ENCODE peak calls at places on chromosomes 1 and 21, in four cellular contexts. W, U, K and Y are unnamed samples.

GRCh38 chr1:30868833-30869435 is 39.6 kb downstream of the SDC3 start:
- DNase-seq in W (no peak), U (no peak), K (no peak), Y (no peak)

GRCh38 chr1:21937372-21938121 is 437 bp upstream of the HSPG2 start:
- DNase-seq in W (peak), U (no peak), K (peak), Y (peak)

GRCh38 chr1:60956520-60956919 is 125.8 kb upstream of the NFIA start:
- DNase-seq in W (no peak), U (no peak), K (no peak), Y (no peak)

GRCh38 chr21:42360317-42360716 is 6.0 kb downstream of the TFF1 start:
- DNase-seq in W (peak), U (no peak), K (no peak), Y (no peak)

GRCh38 chr21:40020651-40021050 is 153.4 kb downstream of the PCP4 start:
- DNase-seq in W (no peak), U (no peak), K (no peak), Y (no peak)

GRCh38 chr1:160868141-160868540 is 5.5 kb upstream of the CD244 start:
- DNase-seq in W (no peak), U (no peak), K (no peak), Y (no peak)

GRCh38 chr1:238107322-238107721 is 216.6 kb upstream of the ZP4 start:
- DNase-seq in W (no peak), U (no peak), K (no peak), Y (peak)

GRCh38 chr1:241167121-241167619 is 189.8 kb downstream of the RGS7 start:
- DNase-seq in W (no peak), U (no peak), K (no peak), Y (no peak)

GRCh38 chr1:46552357-46553237 is 1.1 kb upstream of the KNCN start:
- DNase-seq in W (no peak), U (no peak), K (no peak), Y (no peak)

GRCh38 chr1:46551597-46552095 is at the start of gene KNCN:
- DNase-seq in W (no peak), U (no peak), K (no peak), Y (no peak)

GRCh38 chr1:46553506-46553905 is 2.1 kb upstream of the KNCN start:
- DNase-seq in W (no peak), U (no peak), K (no peak), Y (no peak)

GRCh38 chr1:46549697-46550681 is 1.5 kb downstream of the KNCN start:
- DNase-seq in W (peak), U (no peak), K (peak), Y (peak)

GRCh38 chr1:46550751-46551231 is 656 bp downstream of the KNCN start:
- DNase-seq in W (no peak), U (no peak), K (no peak), Y (no peak)
- H3K23ac ChIP-seq in W (no peak), U (no peak), K (no peak), Y (no peak)

GRCh38 chr1:53688703-53689102 is 50.3 kb downstream of the GLIS1 start:
- DNase-seq in W (no peak), U (no peak), K (no peak), Y (no peak)

GRCh38 chr1:53689223-53689622 is 49.7 kb downstream of the GLIS1 start:
- DNase-seq in W (no peak), U (no peak), K (no peak), Y (no peak)

GRCh38 chr1:53690411-53690810 is 48.6 kb downstream of the GLIS1 start:
- DNase-seq in W (no peak), U (no peak), K (no peak), Y (no peak)

GRCh38 chr1:53691326-53691725 is 47.6 kb downstream of the GLIS1 start:
- DNase-seq in W (no peak), U (no peak), K (no peak), Y (no peak)

GRCh38 chr1:53689736-53690401 is 49.1 kb downstream of the GLIS1 start:
- DNase-seq in W (peak), U (no peak), K (no peak), Y (no peak)
- H3K23ac ChIP-seq in W (no peak), U (no peak), K (no peak), Y (no peak)

GRCh38 chr1:246416261-246416660 is 90.8 kb downstream of the SMYD3 start:
- DNase-seq in W (no peak), U (no peak), K (no peak), Y (no peak)
- H3K23ac ChIP-seq in W (no peak), U (no peak), K (no peak), Y (no peak)

GRCh38 chr1:20700636-20701215 is 17.1 kb downstream of the KIF17 start:
- DNase-seq in W (no peak), U (no peak), K (no peak), Y (no peak)

GRCh38 chr1:20697560-20697959 is 20.2 kb downstream of the KIF17 start:
- DNase-seq in W (no peak), U (no peak), K (no peak), Y (no peak)

GRCh38 chr1:20696397-20697333 is 21.1 kb downstream of the KIF17 start:
- DNase-seq in W (peak), U (peak), K (peak), Y (peak)

GRCh38 chr1:20699558-20699957 is 18.2 kb downstream of the KIF17 start:
- DNase-seq in W (no peak), U (no peak), K (no peak), Y (no peak)

DNA sequence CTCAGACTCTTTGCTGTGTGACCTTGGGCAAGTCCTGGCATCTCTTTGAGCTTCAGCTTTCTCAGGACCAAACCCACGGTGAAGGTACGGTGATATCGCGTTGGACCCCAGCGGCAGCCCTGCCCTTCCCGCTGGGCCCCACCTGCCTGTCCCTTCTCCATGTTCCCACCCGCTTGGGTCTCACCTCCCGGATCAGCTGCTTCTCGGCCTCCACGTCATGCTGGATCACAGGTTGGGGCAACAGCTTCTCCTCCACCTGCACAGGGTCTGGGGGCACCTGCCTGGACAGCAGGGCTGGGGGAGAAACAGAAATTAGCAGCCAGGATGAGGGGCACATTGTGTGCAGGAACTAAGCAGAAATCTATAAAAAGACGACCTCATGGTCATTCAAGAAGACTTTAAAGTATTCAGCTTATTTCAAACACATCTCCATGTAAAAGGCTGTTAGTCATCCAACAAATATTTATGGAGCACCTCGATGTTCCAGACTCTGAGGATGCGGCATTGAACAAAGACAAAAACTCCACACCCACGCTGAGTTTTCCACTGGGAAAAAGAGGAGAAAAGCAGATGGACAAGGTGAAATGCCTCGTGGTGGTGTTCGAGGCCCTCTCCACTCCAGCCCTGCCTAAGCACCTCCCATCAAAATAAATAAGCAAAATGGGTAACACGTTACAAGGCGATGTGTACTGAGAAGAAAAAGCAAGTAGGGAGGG is 19.5 kb downstream of the KIF17 start:
- DNase-seq in W (peak), U (no peak), K (no peak), Y (peak)
- H3K23ac ChIP-seq in W (no peak), U (no peak), K (no peak), Y (peak)

DNA sequence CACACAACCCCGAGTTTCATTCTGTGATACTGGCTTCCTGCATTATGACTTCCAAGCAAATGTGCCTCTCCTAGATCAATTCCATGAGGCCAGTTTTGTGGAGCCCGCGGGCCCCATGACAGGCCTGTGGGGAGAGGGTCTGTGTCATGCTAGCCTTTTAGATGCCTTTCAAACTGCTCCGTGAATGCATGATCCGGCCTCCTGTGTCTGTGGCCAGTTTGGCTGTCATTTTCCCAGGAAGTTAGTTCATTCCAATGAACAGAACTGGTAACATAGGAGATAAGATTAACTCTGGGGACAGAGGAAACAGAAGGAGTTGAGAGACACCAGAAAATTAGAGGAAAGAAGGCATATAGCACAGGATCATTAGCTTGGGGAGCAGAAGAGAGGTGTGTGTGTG is 3.2 kb downstream of the FNDC7 start:
- DNase-seq in W (no peak), U (no peak), K (no peak), Y (no peak)
- H3K23ac ChIP-seq in W (no peak), U (no peak), K (no peak), Y (no peak)

GRCh38 chr1:204261266-204261665 is 47.5 kb upstream of the GOLT1A start:
- DNase-seq in W (no peak), U (no peak), K (no peak), Y (no peak)
- H3K23ac ChIP-seq in W (no peak), U (no peak), K (no peak), Y (no peak)

GRCh38 chr1:205449750-205450443 is 5.9 kb downstream of the BLACAT1 start:
- DNase-seq in W (peak), U (no peak), K (peak), Y (peak)
- H3K23ac ChIP-seq in W (peak), U (no peak), K (no peak), Y (no peak)

GRCh38 chr1:230083746-230084407 is 16.8 kb downstream of the GALNT2 start:
- DNase-seq in W (no peak), U (no peak), K (no peak), Y (no peak)
- H3K23ac ChIP-seq in W (no peak), U (no peak), K (no peak), Y (peak)